ENCODE peak calls at places on chromosomes 2 and 18, in four cellular contexts. X, P, E and V are unnamed samples.

GRCh38 chr2:15241208-15241607 is 319.9 kb downstream of the NBAS start:
- DNase-seq in X (no peak), P (no peak), E (no peak), V (no peak)

GRCh38 chr2:151204720-151205119 is 56.9 kb downstream of the RBM43 start:
- DNase-seq in X (no peak), P (no peak), E (no peak), V (no peak)

GRCh38 chr2:189441709-189442074 is 418 bp downstream of the WDR75 start:
- DNase-seq in X (no peak), P (no peak), E (no peak), V (no peak)

GRCh38 chr2:15748736-15749323 is 157.2 kb downstream of the DDX1 start:
- DNase-seq in X (peak), P (peak), E (peak), V (no peak)

GRCh38 chr2:56768973-56769372 is 585.2 kb downstream of the CCDC85A start:
- DNase-seq in X (no peak), P (no peak), E (no peak), V (no peak)

GRCh38 chr2:58428553-58429284 is 187.6 kb upstream of the FANCL start:
- DNase-seq in X (peak), P (no peak), E (no peak), V (no peak)

GRCh38 chr2:45637440-45637839 is 14.0 kb upstream of the PRKCE start:
- DNase-seq in X (no peak), P (peak), E (no peak), V (no peak)

GRCh38 chr2:125516496-125517109 is 1139.4 kb upstream of the GYPC start:
- DNase-seq in X (no peak), P (peak), E (peak), V (peak)

GRCh38 chr2:60659026-60659425 is 97.0 kb upstream of the PAPOLG start:
- DNase-seq in X (no peak), P (no peak), E (no peak), V (no peak)

GRCh38 chr2:149313512-149313972 is 16.8 kb upstream of the LYPD6 start:
- DNase-seq in X (peak), P (peak), E (peak), V (no peak)

GRCh38 chr2:117942551-117942950 is 71.3 kb downstream of the CCDC93 start:
- DNase-seq in X (no peak), P (no peak), E (no peak), V (no peak)

GRCh38 chr18:23259701-23260661 is 124.7 kb downstream of the CABLES1 start:
- DNase-seq in X (peak), P (peak), E (peak), V (peak)

GRCh38 chr2:102489646-102490045 is 16.6 kb downstream of the SLC9A4 start:
- DNase-seq in X (no peak), P (no peak), E (no peak), V (peak)

GRCh38 chr2:159982842-159983785 is 79.3 kb downstream of the PLA2R1 start:
- DNase-seq in X (no peak), P (peak), E (no peak), V (no peak)

GRCh38 chr2:223262946-223263345 is 211.0 kb downstream of the KCNE4 start:
- DNase-seq in X (peak), P (peak), E (no peak), V (no peak)

GRCh38 chr2:238469155-238469554 is 42.4 kb downstream of the ASB1 start:
- DNase-seq in X (no peak), P (no peak), E (no peak), V (no peak)

GRCh38 chr2:219576505-219577388 is 4.6 kb downstream of the INHA start:
- DNase-seq in X (peak), P (no peak), E (no peak), V (no peak)

GRCh38 chr2:162086904-162087303 is 12.9 kb upstream of the DPP4 start:
- DNase-seq in X (no peak), P (no peak), E (no peak), V (no peak)

GRCh38 chr2:171741189-171741588 is 53.9 kb downstream of the DYNC1I2 start:
- DNase-seq in X (no peak), P (peak), E (no peak), V (no peak)

GRCh38 chr2:237859533-237860272 is at the start of gene RAMP1:
- DNase-seq in X (no peak), P (peak), E (no peak), V (no peak)

GRCh38 chr18:50744253-50744652 is 75.6 kb downstream of the MRO start:
- DNase-seq in X (no peak), P (no peak), E (no peak), V (no peak)

GRCh38 chr2:212345966-212346365 is 192.6 kb downstream of the ERBB4 start:
- DNase-seq in X (no peak), P (no peak), E (no peak), V (no peak)

GRCh38 chr2:18833941-18834340 is 244.6 kb upstream of the NT5C1B start:
- DNase-seq in X (no peak), P (no peak), E (no peak), V (no peak)

GRCh38 chr2:25936889-25937545 is 45.3 kb downstream of the KIF3C start:
- DNase-seq in X (no peak), P (peak), E (no peak), V (no peak)

GRCh38 chr18:33115917-33116316 is 324.6 kb downstream of the CCDC178 start:
- DNase-seq in X (no peak), P (no peak), E (no peak), V (no peak)

GRCh38 chr18:42164556-42164955 is 209.5 kb downstream of the PIK3C3 start:
- DNase-seq in X (no peak), P (no peak), E (no peak), V (no peak)

GRCh38 chr2:140013556-140014270 is 1233.5 kb upstream of the NXPH2 start:
- DNase-seq in X (no peak), P (no peak), E (no peak), V (no peak)

GRCh38 chr2:18910843-18911242 is 321.5 kb upstream of the NT5C1B start:
- DNase-seq in X (no peak), P (peak), E (no peak), V (no peak)

GRCh38 chr2:102142829-102143449 is 393 bp downstream of the IL1R1 start:
- DNase-seq in X (no peak), P (peak), E (no peak), V (peak)

GRCh38 chr2:9741110-9741509 is 102.2 kb upstream of the TAF1B start:
- DNase-seq in X (no peak), P (peak), E (no peak), V (no peak)

GRCh38 chr2:241729868-241730267 is 4.6 kb upstream of the D2HGDH start:
- DNase-seq in X (no peak), P (no peak), E (no peak), V (no peak)